ENCODE peak calls at places on chromosomes 4 and X, in ten cellular contexts. E, G, L, F, V, W, S, O, T and D are unnamed samples.

GRCh38 chr4:2064276-2064991 is 5.3 kb downstream of the NAT8L start:
- DNase-seq in E (no peak), G (no peak), L (no peak), F (no peak), V (no peak), W (no peak), S (no peak), O (no peak), T (no peak), D (no peak)

GRCh38 chrX:54411732-54412131 is 28.5 kb upstream of the TSR2 start:
- DNase-seq in E (no peak), G (no peak), L (no peak), F (no peak), V (no peak), W (no peak), S (no peak), O (no peak), T (no peak), D (no peak)

GRCh38 chr4:125838239-125838601 is 523.5 kb downstream of the FAT4 start:
- DNase-seq in E (no peak), G (no peak), L (no peak), F (no peak), V (no peak), W (no peak), S (no peak), O (no peak), T (peak), D (no peak)

GRCh38 chr4:2935762-2936743 is 27.2 kb downstream of the NOP14 start:
- DNase-seq in E (peak), G (no peak), L (peak), F (no peak), V (peak), W (no peak), S (no peak), O (no peak), T (no peak), D (peak)

GRCh38 chrX:56726609-56727008 is 2.4 kb upstream of the NBDY start:
- DNase-seq in E (no peak), G (peak), L (no peak), F (no peak), V (peak), W (no peak), S (no peak), O (peak), T (peak), D (no peak)

GRCh38 chrX:10631416-10632145 is 11.2 kb upstream of the MID1 start:
- DNase-seq in E (no peak), G (no peak), L (no peak), F (no peak), V (peak), W (no peak), S (no peak), O (no peak), T (no peak), D (no peak)

GRCh38 chr4:1351854-1352633 is 5.0 kb downstream of the UVSSA start:
- DNase-seq in E (peak), G (peak), L (peak), F (no peak), V (peak), W (peak), S (peak), O (peak), T (peak), D (no peak)

GRCh38 chr4:101349346-101350064 is 2.2 kb upstream of the PPP3CA start:
- DNase-seq in E (no peak), G (no peak), L (peak), F (no peak), V (peak), W (no peak), S (peak), O (peak), T (peak), D (no peak)

GRCh38 chr4:26152051-26152450 is 168.8 kb upstream of the RBPJ start:
- DNase-seq in E (no peak), G (no peak), L (no peak), F (no peak), V (no peak), W (no peak), S (no peak), O (no peak), T (no peak), D (no peak)

GRCh38 chrX:140317462-140317861 is 187.4 kb downstream of the SOX3 start:
- DNase-seq in E (no peak), G (no peak), L (no peak), F (no peak), V (no peak), W (no peak), S (no peak), O (no peak), T (no peak), D (no peak)

GRCh38 chr4:114780205-114780604 is 181.6 kb downstream of the UGT8 start:
- DNase-seq in E (no peak), G (no peak), L (no peak), F (no peak), V (peak), W (no peak), S (no peak), O (no peak), T (peak), D (no peak)

GRCh38 chr4:90528551-90528950 is 401.4 kb downstream of the CCSER1 start:
- DNase-seq in E (no peak), G (no peak), L (no peak), F (no peak), V (no peak), W (no peak), S (no peak), O (no peak), T (no peak), D (no peak)

GRCh38 chr4:106149026-106149425 is 167.0 kb downstream of the TBCK start:
- DNase-seq in E (no peak), G (no peak), L (no peak), F (no peak), V (no peak), W (no peak), S (no peak), O (no peak), T (no peak), D (no peak)

GRCh38 chrX:110008001-110008635 is 5.2 kb downstream of the TMEM164 start:
- DNase-seq in E (no peak), G (no peak), L (no peak), F (no peak), V (no peak), W (no peak), S (no peak), O (no peak), T (no peak), D (no peak)

GRCh38 chrX:79081895-79082512 is 62.5 kb upstream of the GPR174 start:
- DNase-seq in E (no peak), G (peak), L (no peak), F (no peak), V (peak), W (peak), S (no peak), O (peak), T (no peak), D (no peak)